ENCODE peak calls at places on chromosomes 1 and 21, in five cellular contexts. N, Q, V, G and B are unnamed samples.

GRCh38 chr1:29563571-29563970 is 327.2 kb downstream of the PTPRU start:
- DNase-seq in Q (peak), V (no peak), N (no peak), G (no peak), B (no peak)

GRCh38 chr1:1157914-1158710 is 15.6 kb upstream of the TTLL10 start:
- DNase-seq in G (no peak), N (peak), V (peak), Q (no peak), B (no peak)

GRCh38 chr1:210695041-210695440 is 366.3 kb downstream of the HHAT start:
- DNase-seq in G (no peak), V (no peak), N (peak), Q (peak), B (no peak)

GRCh38 chr1:227869851-227870305 is 54.4 kb downstream of the PRSS38 start:
- DNase-seq in Q (peak), G (no peak), N (no peak), V (no peak), B (no peak)

GRCh38 chr1:95068956-95069710 is 3.6 kb downstream of the ALG14 start:
- DNase-seq in Q (no peak), V (no peak), G (no peak), N (peak), B (no peak)

GRCh38 chr1:193221641-193222040 is 35.2 kb upstream of the B3GALT2 start:
- DNase-seq in G (no peak), V (no peak), N (no peak), Q (no peak), B (peak)

GRCh38 chr1:206514821-206515387 is 7.6 kb downstream of the RASSF5 start:
- DNase-seq in Q (no peak), N (no peak), G (no peak), V (no peak), B (no peak)

GRCh38 chr1:31064685-31065309 is 720 bp downstream of the PUM1 start:
- DNase-seq in Q (peak), N (peak), G (no peak), V (no peak), B (no peak)

GRCh38 chr1:74392848-74393247 is 119.6 kb downstream of the LRRC53 start:
- DNase-seq in Q (no peak), N (no peak), G (no peak), V (no peak), B (no peak)

GRCh38 chr1:160127865-160128523 is 12.4 kb downstream of the ATP1A2 start:
- DNase-seq in Q (peak), N (peak), V (no peak), G (no peak), B (no peak)

GRCh38 chr1:240092301-240093119 is 827 bp downstream of the FMN2 start:
- DNase-seq in N (peak), G (peak), Q (peak), V (peak), B (no peak)

GRCh38 chr1:205792946-205793673 is 17.8 kb upstream of the RAB29 start:
- DNase-seq in N (no peak), G (no peak), V (no peak), Q (no peak), B (no peak)

GRCh38 chr1:51423098-51423821 is 92.9 kb upstream of the TTC39A start:
- DNase-seq in G (no peak), Q (no peak), V (no peak), N (no peak), B (no peak)

GRCh38 chr1:2609271-2610035 is 22.9 kb downstream of the PRXL2B start:
- DNase-seq in G (no peak), Q (no peak), V (peak), N (no peak), B (no peak)

GRCh38 chr1:224651188-224651587 is 35.1 kb downstream of the CNIH3 start:
- DNase-seq in G (no peak), Q (no peak), N (no peak), V (no peak), B (no peak)

GRCh38 chr1:164611754-164612642 is 53.0 kb downstream of the PBX1 start:
- DNase-seq in N (peak), G (peak), Q (peak), V (peak), B (peak)

GRCh38 chr1:206693029-206693428 is 8.3 kb downstream of the MAPKAPK2 start:
- DNase-seq in V (no peak), G (no peak), Q (peak), N (peak), B (no peak)

GRCh38 chr1:248825573-248825908 is 174 bp downstream of the SH3BP5L start:
- DNase-seq in G (no peak), V (peak), Q (no peak), N (no peak), B (no peak)

GRCh38 chr1:183144752-183145151 is 41.3 kb upstream of the LAMC2 start:
- DNase-seq in N (no peak), G (no peak), V (no peak), Q (no peak), B (no peak)

GRCh38 chr1:37759451-37759850 is 5.5 kb downstream of the EPHA10 start:
- DNase-seq in G (no peak), V (no peak), Q (no peak), N (no peak), B (no peak)

GRCh38 chr1:158037876-158038359 is 44.5 kb downstream of the KIRREL1 start:
- DNase-seq in Q (peak), V (peak), G (no peak), N (peak), B (no peak)

GRCh38 chr1:16231331-16232315 is 5.4 kb downstream of the CPLANE2 start:
- DNase-seq in Q (peak), N (no peak), G (no peak), V (no peak), B (no peak)

GRCh38 chr1:171457412-171457811 is 27.9 kb upstream of the PRRC2C start:
- DNase-seq in G (no peak), Q (no peak), N (peak), V (no peak), B (no peak)

GRCh38 chr21:34122047-34122446 is 48.7 kb downstream of the MRPS6 start:
- DNase-seq in Q (no peak), V (no peak), N (no peak), G (no peak), B (no peak)

GRCh38 chr21:14120091-14120734 is 90.5 kb downstream of the LIPI start:
- DNase-seq in N (peak), Q (no peak), G (peak), V (peak), B (peak)

GRCh38 chr1:53586765-53587164 is 127.6 kb downstream of the DMRTB1 start:
- DNase-seq in G (no peak), V (no peak), Q (no peak), N (no peak), B (no peak)

GRCh38 chr1:65297686-65298085 is 11.7 kb upstream of the DNAJC6 start:
- DNase-seq in G (no peak), N (no peak), Q (no peak), V (no peak), B (no peak)

GRCh38 chr1:165143437-165144065 is 213.0 kb downstream of the LMX1A start:
- DNase-seq in N (peak), Q (peak), G (no peak), V (peak), B (no peak)

GRCh38 chr1:70205437-70206118 is at the start of gene LRRC40:
- DNase-seq in N (peak), Q (peak), V (peak), G (peak), B (peak)